ENCODE peak calls at places on chromosomes 7 and 10, in six cellular contexts. X is BE2C; I is adrenal gland; O is psoas muscle; W is effector memory CD4-positive, alpha-beta T cell; E is tibial artery. H is an unnamed sample. For H3K27me3 and H3K4me1, the result is how much of the 10 kb centered on the place peaks cover.

GRCh38 chr10:102814873-102815661 is 22.1 kb downstream of the CYP17A1 start:
- DNase-seq in X (peak), I (peak), O (peak), W (no peak), E (peak), H (peak)

GRCh38 chr10:46526682-46527038 is 29.8 kb downstream of the GPRIN2 start:
- DNase-seq in X (no peak), I (no peak), O (peak), W (no peak), E (peak), H (no peak)

GRCh38 chr7:134954197-134955082 is 31.9 kb upstream of the AGBL3 start:
- DNase-seq in X (no peak), I (no peak), O (no peak), W (no peak), E (no peak), H (peak)

GRCh38 chr7:99218406-99219184 is 10.7 kb upstream of the KPNA7 start:
- DNase-seq in X (no peak), I (no peak), O (no peak), W (no peak), E (no peak), H (no peak)

GRCh38 chr10:81018898-81019890 is 481.5 kb downstream of the SH2D4B start:
- DNase-seq in X (peak), I (peak), O (no peak), W (no peak), E (no peak), H (peak)

GRCh38 chr7:44561962-44562621 is 11.6 kb downstream of the DDX56 start:
- DNase-seq in X (no peak), I (no peak), O (no peak), W (no peak), E (no peak), H (peak)

GRCh38 chr7:74474271-74474865 is 20.7 kb downstream of the GTF2IRD1 start:
- DNase-seq in X (no peak), I (no peak), O (no peak), W (no peak), E (no peak), H (no peak)

GRCh38 chr7:14398531-14398930 is 409.1 kb upstream of the ETV1 start:
- DNase-seq in X (no peak), I (no peak), O (no peak), W (no peak), E (no peak), H (no peak)

GRCh38 chr10:32139223-32140073 is 83.2 kb upstream of the KIF5B start:
- DNase-seq in X (peak), I (peak), O (peak), W (no peak), E (peak), H (peak)

GRCh38 chr7:122675011-122675410 is 23.9 kb downstream of the RNF133 start:
- DNase-seq in X (no peak), I (peak), O (no peak), W (no peak), E (no peak), H (no peak)

GRCh38 chr7:31646969-31647368 is 40.0 kb upstream of the PPP1R17 start:
- DNase-seq in X (no peak), I (no peak), O (no peak), W (no peak), E (no peak), H (no peak)

GRCh38 chr7:31651234-31651633 is 35.8 kb upstream of the PPP1R17 start:
- DNase-seq in X (no peak), I (no peak), O (no peak), W (no peak), E (no peak), H (no peak)

GRCh38 chr7:31648288-31648687 is 38.7 kb upstream of the PPP1R17 start:
- DNase-seq in X (no peak), I (no peak), O (no peak), W (no peak), E (no peak), H (no peak)

DNA sequence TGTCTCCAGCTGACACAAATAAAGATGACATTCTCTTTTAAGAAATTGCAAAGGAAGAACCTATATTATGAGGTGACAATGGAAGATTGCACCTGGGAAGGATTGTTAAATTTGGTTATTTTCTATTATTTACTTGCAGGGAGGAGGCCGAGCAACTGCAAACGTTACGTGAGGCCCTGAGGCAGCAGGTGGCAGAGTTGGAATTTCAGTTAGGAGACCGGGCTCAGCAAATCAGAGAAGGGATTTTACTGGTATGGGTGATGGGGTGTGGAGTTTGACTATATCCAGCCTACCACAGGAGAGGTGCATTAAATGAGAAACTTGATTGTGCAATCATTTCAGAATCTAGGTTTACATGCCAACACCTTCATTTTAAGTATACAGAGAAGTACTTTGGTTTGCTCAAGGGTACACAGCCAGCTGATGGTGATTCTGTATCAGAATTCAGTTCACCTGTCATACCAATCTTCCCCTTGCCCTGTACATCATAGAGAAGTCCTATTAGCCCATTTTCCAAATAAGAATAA is 35.2 kb upstream of the PPP1R17 start:
- DNase-seq in X (no peak), I (no peak), O (no peak), W (no peak), E (no peak), H (no peak)
- H3K27me3 ChIP-seq in X (under half), I (under half), O (under half), W (under half), E (under half), H (under half)

GRCh38 chr10:49761789-49762565 is at the start of gene OGDHL:
- DNase-seq in X (peak), I (peak), O (peak), W (no peak), E (peak), H (peak)
- H3K4me3 ChIP-seq in X (peak), I (no peak), O (peak), W (peak), E (peak), H (peak)

GRCh38 chr7:77269360-77270075 is 69.9 kb upstream of the FGL2 start:
- DNase-seq in X (no peak), I (peak), O (no peak), W (no peak), E (peak), H (no peak)
- H3K4me1 ChIP-seq in X (under half), I (under half), O (under half), W (under half), E (under half), H (under half)

GRCh38 chr10:100895346-100895745 is 17.4 kb upstream of the SLF2 start:
- DNase-seq in X (no peak), I (no peak), O (no peak), W (no peak), E (no peak), H (no peak)

GRCh38 chr10:100895896-100896295 is 16.9 kb upstream of the SLF2 start:
- DNase-seq in X (no peak), I (no peak), O (no peak), W (no peak), E (no peak), H (peak)

GRCh38 chr10:100899181-100899580 is 13.6 kb upstream of the SLF2 start:
- DNase-seq in X (no peak), I (no peak), O (no peak), W (no peak), E (no peak), H (no peak)

GRCh38 chr10:100896876-100897461 is 15.8 kb upstream of the SLF2 start:
- DNase-seq in X (no peak), I (no peak), O (no peak), W (no peak), E (no peak), H (peak)

DNA sequence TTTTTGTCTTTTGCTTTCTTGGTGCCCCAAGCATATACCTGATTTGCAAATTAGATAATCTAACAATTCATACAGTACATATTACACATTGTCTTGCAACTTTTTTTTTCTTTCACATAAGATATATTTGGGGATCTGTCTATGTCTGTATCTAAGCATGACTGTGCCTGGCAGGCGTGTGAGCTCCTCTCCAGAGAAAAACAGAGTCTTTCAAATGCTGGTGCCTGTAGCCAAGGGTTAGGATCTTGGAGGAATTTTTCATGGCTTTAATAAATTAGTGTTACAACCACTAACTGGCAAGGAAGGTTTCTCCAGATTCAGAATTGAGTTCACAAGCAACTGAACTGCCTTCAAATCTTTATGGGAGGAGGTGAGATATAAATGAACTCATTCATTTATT is 14.8 kb upstream of the SLF2 start:
- DNase-seq in X (no peak), I (no peak), O (no peak), W (no peak), E (no peak), H (peak)
- H3K27me3 ChIP-seq in X (under half), I (under half), O (under half), W (under half), E (under half), H (under half)

GRCh38 chr7:41708621-41709358 is 5.9 kb upstream of the INHBA start:
- DNase-seq in X (no peak), I (no peak), O (no peak), W (no peak), E (no peak), H (no peak)
- H3K4me3 ChIP-seq in X (no peak), I (no peak), O (no peak), W (no peak), E (no peak), H (no peak)

GRCh38 chr7:107938448-107939250 is 47.7 kb downstream of the DLD start:
- DNase-seq in X (no peak), I (no peak), O (peak), W (no peak), E (no peak), H (no peak)

GRCh38 chr7:107936312-107936711 is 45.3 kb downstream of the DLD start:
- DNase-seq in X (no peak), I (no peak), O (no peak), W (no peak), E (no peak), H (no peak)

GRCh38 chr7:107939472-107940145 is 48.6 kb downstream of the DLD start:
- DNase-seq in X (no peak), I (peak), O (peak), W (no peak), E (peak), H (no peak)

GRCh38 chr7:107934991-107935770 is 44.2 kb downstream of the DLD start:
- DNase-seq in X (no peak), I (no peak), O (no peak), W (no peak), E (no peak), H (peak)

DNA sequence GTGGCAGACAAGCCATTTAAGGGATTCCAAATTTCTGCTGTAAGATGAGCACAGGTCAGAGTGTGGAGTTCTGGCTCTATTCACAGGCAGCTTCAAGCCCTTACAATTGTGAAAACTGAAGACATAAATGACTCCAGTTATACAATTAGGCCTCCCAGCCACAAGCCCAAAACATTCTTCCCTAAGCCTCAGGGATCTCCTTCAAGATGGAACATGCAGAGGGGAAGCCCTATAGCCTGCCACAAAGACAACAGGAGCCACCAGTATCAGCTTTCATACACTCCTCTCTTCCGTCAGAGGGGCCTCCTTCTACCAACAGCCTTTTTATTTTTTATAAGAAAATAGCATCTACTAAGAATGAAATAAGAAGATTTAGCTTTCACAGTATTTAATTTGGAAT is 46.5 kb downstream of the DLD start:
- DNase-seq in X (no peak), I (no peak), O (no peak), W (no peak), E (no peak), H (peak)
- H3K4me1 ChIP-seq in X (under half), I (under half), O (under half), W (under half), E (under half), H (half or more)

H was measured in SJCRH30.